ENCODE peak calls at places on chromosomes 16 and 17, in five cellular contexts. One of them, this sample, is unnamed.

GRCh38 chr17:45096926-45097325 is 35.4 kb downstream of the PLCD3 start:
- DNase-seq in H1: no peak
- DNase-seq in trophoblast cell: no peak
- DNase-seq in mesenchymal stem cell: no peak
- DNase-seq in neuronal stem cell: no peak
- DNase-seq in this sample: no peak

GRCh38 chr16:71421911-71422310 is 19.9 kb downstream of the TLE7 start:
- DNase-seq in H1: no peak
- DNase-seq in trophoblast cell: no peak
- DNase-seq in mesenchymal stem cell: no peak
- DNase-seq in neuronal stem cell: no peak
- DNase-seq in this sample: peak

GRCh38 chr17:63600569-63601438 is at the start of gene TACO1:
- DNase-seq in H1: peak
- DNase-seq in trophoblast cell: peak
- DNase-seq in mesenchymal stem cell: peak
- DNase-seq in neuronal stem cell: peak
- DNase-seq in this sample: peak

GRCh38 chr17:348692-349425 is 3.7 kb downstream of the RPH3AL start:
- DNase-seq in H1: no peak
- DNase-seq in trophoblast cell: no peak
- DNase-seq in mesenchymal stem cell: peak
- DNase-seq in neuronal stem cell: no peak
- DNase-seq in this sample: no peak

GRCh38 chr17:40648326-40648968 is 829 bp upstream of the SMARCE1 start:
- DNase-seq in H1: no peak
- DNase-seq in trophoblast cell: peak
- DNase-seq in mesenchymal stem cell: no peak
- DNase-seq in neuronal stem cell: peak
- DNase-seq in this sample: no peak

GRCh38 chr16:57618306-57619132 is 9.9 kb upstream of the ADGRG1 start:
- DNase-seq in H1: no peak
- DNase-seq in trophoblast cell: peak
- DNase-seq in mesenchymal stem cell: no peak
- DNase-seq in neuronal stem cell: no peak
- DNase-seq in this sample: no peak

GRCh38 chr17:55134486-55135157 is 130.1 kb upstream of the HLF start:
- DNase-seq in H1: no peak
- DNase-seq in trophoblast cell: no peak
- DNase-seq in mesenchymal stem cell: no peak
- DNase-seq in neuronal stem cell: no peak
- DNase-seq in this sample: no peak

GRCh38 chr17:76688165-76688622 is 22.6 kb downstream of the MXRA7 start:
- DNase-seq in H1: no peak
- DNase-seq in trophoblast cell: no peak
- DNase-seq in mesenchymal stem cell: no peak
- DNase-seq in neuronal stem cell: no peak
- DNase-seq in this sample: no peak

GRCh38 chr17:80441598-80442304 is 26.8 kb downstream of the ENDOV start:
- DNase-seq in H1: no peak
- DNase-seq in trophoblast cell: no peak
- DNase-seq in mesenchymal stem cell: no peak
- DNase-seq in neuronal stem cell: no peak
- DNase-seq in this sample: no peak

GRCh38 chr17:82332669-82333278 is 792 bp downstream of the SECTM1 start:
- DNase-seq in H1: no peak
- DNase-seq in trophoblast cell: peak
- DNase-seq in mesenchymal stem cell: peak
- DNase-seq in neuronal stem cell: no peak
- DNase-seq in this sample: no peak

GRCh38 chr17:67605259-67605912 is 112.3 kb upstream of the NOL11 start:
- DNase-seq in H1: no peak
- DNase-seq in trophoblast cell: no peak
- DNase-seq in mesenchymal stem cell: no peak
- DNase-seq in neuronal stem cell: no peak
- DNase-seq in this sample: no peak

GRCh38 chr16:80703391-80704071 is 100.9 kb downstream of the CDYL2 start:
- DNase-seq in H1: no peak
- DNase-seq in trophoblast cell: no peak
- DNase-seq in mesenchymal stem cell: no peak
- DNase-seq in neuronal stem cell: no peak
- DNase-seq in this sample: no peak

GRCh38 chr17:5282639-5283217 is 644 bp downstream of the RABEP1 start:
- DNase-seq in H1: no peak
- DNase-seq in trophoblast cell: no peak
- DNase-seq in mesenchymal stem cell: peak
- DNase-seq in neuronal stem cell: no peak
- DNase-seq in this sample: peak

GRCh38 chr17:17120716-17121115 is 78.5 kb downstream of the MPRIP start:
- DNase-seq in H1: no peak
- DNase-seq in trophoblast cell: no peak
- DNase-seq in mesenchymal stem cell: no peak
- DNase-seq in neuronal stem cell: no peak
- DNase-seq in this sample: no peak

GRCh38 chr17:21303441-21304065 is 19.0 kb downstream of the MAP2K3 start:
- DNase-seq in H1: no peak
- DNase-seq in trophoblast cell: no peak
- DNase-seq in mesenchymal stem cell: no peak
- DNase-seq in neuronal stem cell: no peak
- DNase-seq in this sample: no peak

GRCh38 chr17:3891626-3892094 is 1.2 kb downstream of the CAMKK1 start:
- DNase-seq in H1: no peak
- DNase-seq in trophoblast cell: no peak
- DNase-seq in mesenchymal stem cell: no peak
- DNase-seq in neuronal stem cell: no peak
- DNase-seq in this sample: no peak
- H3K4me3 ChIP-seq in H1: peak
- H3K4me3 ChIP-seq in trophoblast cell: no peak
- H3K4me3 ChIP-seq in mesenchymal stem cell: peak
- H3K4me3 ChIP-seq in neuronal stem cell: peak
- H3K4me3 ChIP-seq in this sample: no peak

DNA sequence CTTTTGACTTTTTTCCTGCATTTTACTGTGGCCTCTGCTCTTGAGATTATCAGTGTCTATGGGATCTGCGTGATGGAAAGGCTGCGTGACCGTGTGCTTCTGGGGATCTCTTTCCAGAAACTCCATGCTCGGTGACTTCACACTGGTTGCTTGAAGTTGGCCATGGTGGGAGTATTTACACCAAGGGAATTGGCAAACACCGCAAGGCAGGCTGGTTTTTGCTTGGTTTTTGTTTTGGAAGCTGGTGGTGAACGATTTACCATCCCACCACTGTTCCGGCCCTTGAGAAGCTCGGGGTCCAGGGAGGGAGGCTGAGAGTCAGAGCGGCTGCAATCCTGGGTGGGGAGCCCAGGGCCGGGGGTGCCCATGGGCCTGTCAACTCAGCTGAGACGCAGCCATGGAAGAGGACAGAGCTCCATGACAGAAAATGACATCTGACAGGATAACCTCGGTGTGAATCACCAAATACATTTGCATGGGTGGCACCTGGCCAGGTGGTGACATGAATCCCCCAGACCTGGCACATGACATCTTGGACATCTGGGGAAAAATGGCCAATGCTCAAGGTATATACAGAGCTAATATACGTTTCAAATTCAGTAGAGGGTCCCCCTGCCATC is 11.1 kb downstream of the CRISPLD2 start:
- DNase-seq in H1: no peak
- DNase-seq in trophoblast cell: no peak
- DNase-seq in mesenchymal stem cell: no peak
- DNase-seq in neuronal stem cell: no peak
- DNase-seq in this sample: no peak
- H2BK120ac ChIP-seq in H1: no peak
- H2BK120ac ChIP-seq in trophoblast cell: no peak
- H2BK120ac ChIP-seq in mesenchymal stem cell: no peak
- H2BK120ac ChIP-seq in neuronal stem cell: no peak
- H2BK120ac ChIP-seq in this sample: no peak

DNA sequence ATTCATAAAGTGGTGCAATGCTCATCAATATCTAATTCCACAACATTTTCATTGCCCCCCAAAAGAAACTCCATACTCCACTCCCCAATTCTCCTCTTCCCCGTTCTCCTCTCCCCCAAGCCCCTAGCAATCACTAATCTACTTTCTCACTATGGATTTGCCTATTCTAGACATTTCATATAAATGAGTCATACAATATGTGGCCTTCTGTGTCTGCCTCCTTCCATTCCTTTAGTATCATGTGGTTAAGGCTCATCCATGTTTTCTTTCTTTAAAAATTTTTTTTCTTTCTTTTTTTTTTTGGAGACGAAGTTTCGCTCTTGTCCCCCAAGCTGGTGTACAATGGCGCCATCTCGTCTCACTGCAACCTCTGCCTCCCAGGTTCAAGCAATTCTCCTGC is 56.3 kb upstream of the HAS3 start:
- DNase-seq in H1: no peak
- DNase-seq in trophoblast cell: no peak
- DNase-seq in mesenchymal stem cell: peak
- DNase-seq in neuronal stem cell: no peak
- DNase-seq in this sample: no peak
- H4K8ac ChIP-seq in H1: no peak
- H4K8ac ChIP-seq in trophoblast cell: no peak
- H4K8ac ChIP-seq in mesenchymal stem cell: no peak
- H4K8ac ChIP-seq in neuronal stem cell: no peak
- H4K8ac ChIP-seq in this sample: no peak

DNA sequence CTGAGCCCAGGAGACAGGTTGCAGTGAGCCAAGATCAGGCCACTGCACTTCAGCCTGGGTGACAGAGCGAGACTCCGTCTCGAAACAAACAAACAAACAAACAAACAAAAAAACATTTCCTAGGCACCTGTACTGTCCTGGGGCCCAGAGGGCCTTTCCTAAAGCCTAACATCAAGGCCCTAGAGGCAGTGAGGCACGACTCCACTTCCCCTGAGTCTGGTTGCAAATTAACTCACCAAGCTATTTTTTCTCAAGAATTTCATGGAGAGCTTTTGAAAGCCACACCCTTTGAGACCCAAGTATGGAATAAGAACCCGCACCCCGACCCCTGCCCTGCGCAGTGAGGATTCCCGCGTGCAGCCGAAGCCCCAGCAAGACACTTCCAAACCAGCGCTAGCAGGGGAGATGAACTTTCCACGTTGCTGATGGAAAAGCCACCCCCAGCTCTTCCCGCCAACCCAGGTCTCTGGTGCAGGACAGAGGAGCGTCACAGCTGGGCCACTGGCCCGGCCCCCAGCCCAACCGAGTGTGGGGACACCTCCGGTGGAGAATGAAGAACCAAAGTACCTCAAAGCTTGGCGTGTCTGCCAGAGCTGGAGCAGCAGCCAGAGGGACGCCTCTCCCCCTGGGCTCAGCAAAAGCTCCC is 1.2 kb downstream of the CHST5 start:
- DNase-seq in H1: no peak
- DNase-seq in trophoblast cell: no peak
- DNase-seq in mesenchymal stem cell: no peak
- DNase-seq in neuronal stem cell: no peak
- DNase-seq in this sample: no peak
- H3K4me3 ChIP-seq in H1: no peak
- H3K4me3 ChIP-seq in trophoblast cell: no peak
- H3K4me3 ChIP-seq in mesenchymal stem cell: no peak
- H3K4me3 ChIP-seq in neuronal stem cell: no peak
- H3K4me3 ChIP-seq in this sample: no peak

DNA sequence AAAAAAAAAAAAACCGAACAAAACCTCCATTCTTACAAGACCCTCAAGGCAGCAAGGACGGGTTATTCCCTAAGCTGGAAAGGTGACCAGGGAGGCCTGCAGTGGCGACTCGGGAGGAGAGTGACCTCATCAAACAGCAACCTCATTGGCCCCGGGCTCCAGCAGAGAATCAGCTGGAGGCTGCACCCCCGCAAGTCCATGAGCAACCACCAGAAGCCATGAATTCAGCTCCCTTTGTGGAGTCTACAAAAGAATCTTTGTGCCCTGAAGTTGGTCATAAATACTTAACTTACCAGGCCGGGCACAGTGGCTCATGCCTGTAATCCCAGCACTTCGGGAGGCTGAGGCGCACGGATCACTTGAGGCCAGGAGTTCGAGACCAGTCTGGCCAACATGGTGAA is 80.9 kb upstream of the CREBBP start:
- DNase-seq in H1: peak
- DNase-seq in trophoblast cell: no peak
- DNase-seq in mesenchymal stem cell: no peak
- DNase-seq in neuronal stem cell: no peak
- DNase-seq in this sample: peak
- H2BK120ac ChIP-seq in H1: no peak
- H2BK120ac ChIP-seq in trophoblast cell: no peak
- H2BK120ac ChIP-seq in mesenchymal stem cell: no peak
- H2BK120ac ChIP-seq in neuronal stem cell: no peak
- H2BK120ac ChIP-seq in this sample: no peak

GRCh38 chr16:49931931-49932330 is 76.0 kb upstream of the ZNF423 start:
- DNase-seq in H1: no peak
- DNase-seq in trophoblast cell: no peak
- DNase-seq in mesenchymal stem cell: no peak
- DNase-seq in neuronal stem cell: no peak
- DNase-seq in this sample: no peak

GRCh38 chr16:49930841-49931240 is 74.9 kb upstream of the ZNF423 start:
- DNase-seq in H1: no peak
- DNase-seq in trophoblast cell: no peak
- DNase-seq in mesenchymal stem cell: no peak
- DNase-seq in neuronal stem cell: no peak
- DNase-seq in this sample: no peak

GRCh38 chr16:49929606-49930005 is 73.7 kb upstream of the ZNF423 start:
- DNase-seq in H1: no peak
- DNase-seq in trophoblast cell: no peak
- DNase-seq in mesenchymal stem cell: no peak
- DNase-seq in neuronal stem cell: no peak
- DNase-seq in this sample: no peak

GRCh38 chr16:49932449-49932848 is 76.5 kb upstream of the ZNF423 start:
- DNase-seq in H1: no peak
- DNase-seq in trophoblast cell: peak
- DNase-seq in mesenchymal stem cell: no peak
- DNase-seq in neuronal stem cell: no peak
- DNase-seq in this sample: no peak

DNA sequence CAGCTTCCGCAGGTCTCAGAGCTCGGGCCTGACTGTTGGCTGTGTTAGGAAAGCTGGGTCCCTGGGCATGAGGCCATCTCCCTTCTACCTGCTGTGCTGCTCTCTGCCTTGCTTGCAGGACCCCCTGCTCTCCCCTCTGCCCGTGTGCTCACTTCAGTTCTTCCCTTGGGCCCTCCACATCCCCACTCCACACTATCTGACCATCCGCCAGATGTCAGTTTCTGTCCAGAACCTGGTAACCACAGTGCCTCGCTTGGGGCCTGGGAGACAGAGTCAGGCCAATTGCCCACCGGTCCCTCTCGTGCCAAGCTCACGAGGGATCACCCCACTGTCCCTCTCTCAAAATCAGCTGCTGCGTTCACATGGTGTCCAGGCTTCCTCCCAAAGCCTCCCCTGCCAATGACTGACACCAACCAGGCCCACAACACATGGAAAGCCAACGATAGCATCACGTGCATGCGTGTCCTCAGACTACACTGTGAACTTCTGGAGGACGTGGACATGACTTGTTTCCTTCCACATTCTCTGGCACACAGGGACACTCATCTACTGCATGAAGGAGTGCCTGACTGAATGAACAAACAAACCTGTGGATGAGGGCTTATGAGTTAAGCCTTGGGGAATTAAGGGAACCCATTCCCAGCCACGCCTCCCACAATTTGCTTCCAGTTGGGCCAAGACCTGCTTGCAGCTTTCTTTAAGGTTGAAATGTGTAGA is 72.4 kb upstream of the ZNF423 start:
- DNase-seq in H1: no peak
- DNase-seq in trophoblast cell: no peak
- DNase-seq in mesenchymal stem cell: no peak
- DNase-seq in neuronal stem cell: no peak
- DNase-seq in this sample: no peak
- H4K8ac ChIP-seq in H1: no peak
- H4K8ac ChIP-seq in trophoblast cell: no peak
- H4K8ac ChIP-seq in mesenchymal stem cell: no peak
- H4K8ac ChIP-seq in neuronal stem cell: no peak
- H4K8ac ChIP-seq in this sample: no peak

This sample was measured in mesendoderm.